ENCODE peak calls at places on chromosomes 4 and X, in ten cellular contexts. Y, H, O, S, B, Z, E, X, C and V are unnamed samples.

GRCh38 chr4:109560687-109561452 is 824 bp downstream of the MCUB start:
- DNase-seq in H (peak), X (peak), Z (peak), Y (no peak), B (peak), E (peak), O (no peak), C (peak), S (peak), V (no peak)

GRCh38 chr4:136922066-136922465 is 610.2 kb downstream of the PCDH18 start:
- DNase-seq in H (no peak), B (no peak), X (no peak), S (no peak), O (no peak), Z (no peak), C (no peak), E (no peak), Y (no peak), V (no peak)

GRCh38 chr4:115850799-115851509 is 737.5 kb upstream of the NDST4 start:
- DNase-seq in O (no peak), Z (no peak), X (no peak), E (no peak), S (peak), C (no peak), B (no peak), Y (no peak), H (no peak), V (no peak)

GRCh38 chr4:38677466-38677865 is 13.5 kb downstream of the KLF3 start:
- DNase-seq in E (no peak), O (no peak), C (no peak), Y (no peak), Z (no peak), X (no peak), B (no peak), S (no peak), H (no peak), V (no peak)

GRCh38 chrX:8413279-8413678 is 51.4 kb upstream of the VCX3B start:
- DNase-seq in Y (no peak), O (no peak), S (no peak), X (no peak), C (no peak), E (no peak), B (no peak), H (no peak), Z (no peak), V (no peak)

GRCh38 chr4:146095091-146095690 is 80.3 kb upstream of the LSM6 start:
- DNase-seq in S (peak), E (no peak), Z (peak), O (peak), Y (no peak), B (peak), H (peak), X (no peak), C (no peak), V (no peak)

GRCh38 chr4:54539500-54540029 is 118.2 kb upstream of the KIT start:
- DNase-seq in E (peak), H (peak), X (peak), S (no peak), Z (peak), Y (no peak), B (peak), O (peak), C (peak), V (no peak)

GRCh38 chr4:138949866-138950265 is 65.7 kb upstream of the NOCT start:
- DNase-seq in O (no peak), X (no peak), B (no peak), S (no peak), Z (no peak), C (no peak), Y (no peak), H (peak), E (no peak), V (no peak)

GRCh38 chr4:151575646-151576045 is 166.7 kb downstream of the FHIP1A start:
- DNase-seq in X (no peak), Z (no peak), O (no peak), Y (no peak), B (no peak), C (no peak), E (no peak), S (no peak), H (no peak), V (no peak)

DNA sequence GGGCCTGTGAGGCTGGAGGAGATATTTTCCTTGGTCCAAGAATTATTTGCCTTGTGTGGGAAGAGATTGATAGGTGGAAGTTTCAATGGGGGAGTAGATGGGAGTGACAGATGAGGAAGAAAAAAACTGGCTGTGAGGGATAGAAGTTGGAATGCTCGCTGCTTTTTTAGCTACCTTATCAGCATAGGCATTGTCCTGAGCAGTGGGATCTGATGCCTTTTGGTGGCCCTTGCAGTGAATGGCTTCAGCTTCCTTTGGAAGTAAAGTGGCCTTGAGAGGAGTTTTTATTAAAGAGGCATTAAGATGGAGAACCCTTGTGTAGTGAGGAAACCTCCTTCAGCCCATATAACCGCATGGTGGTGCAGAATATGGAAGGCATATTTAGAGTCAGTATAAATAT is 16.0 kb downstream of the KLKB1 start:
- DNase-seq in O (no peak), C (no peak), X (no peak), Y (no peak), B (no peak), Z (no peak), H (no peak), E (no peak), S (no peak), V (no peak)
- TF ChIP-seq CTCF in O (no peak), C (no peak), X (no peak), Y (no peak), B (no peak), Z (no peak), H (no peak), E (no peak), S (no peak), V (no peak)

GRCh38 chrX:46574941-46575381 is 1.4 kb downstream of the CHST7 start:
- DNase-seq in Y (no peak), E (no peak), O (peak), H (no peak), C (peak), B (no peak), S (peak), X (no peak), Z (peak), V (no peak)

GRCh38 chrX:46572295-46572936 is 1.1 kb upstream of the CHST7 start:
- DNase-seq in S (peak), B (no peak), Z (no peak), O (no peak), C (no peak), Y (no peak), H (no peak), X (no peak), E (no peak), V (no peak)

GRCh38 chrX:46574337-46574940 is 874 bp downstream of the CHST7 start:
- DNase-seq in H (peak), E (no peak), Y (no peak), O (peak), B (no peak), S (no peak), X (no peak), C (peak), Z (peak), V (peak)

GRCh38 chrX:46573896-46574336 is 351 bp downstream of the CHST7 start:
- DNase-seq in Z (peak), H (peak), X (peak), C (peak), B (peak), Y (no peak), S (peak), E (peak), O (peak), V (peak)

GRCh38 chrX:46573331-46573895 is at the start of gene CHST7:
- DNase-seq in C (peak), E (peak), H (no peak), Z (peak), S (peak), X (peak), Y (no peak), B (peak), O (peak), V (peak)
- TF ChIP-seq CTCF in C (no peak), E (peak), H (peak), Z (peak), S (no peak), X (no peak), Y (no peak), B (peak), O (no peak), V (peak)

GRCh38 chr4:16026155-16026761 is 57.6 kb downstream of the PROM1 start:
- DNase-seq in Z (peak), S (peak), O (no peak), B (peak), Y (no peak), C (no peak), E (no peak), H (no peak), X (no peak), V (no peak)

GRCh38 chr4:16027626-16028025 is 56.2 kb downstream of the PROM1 start:
- DNase-seq in X (no peak), E (no peak), H (no peak), B (peak), C (no peak), Y (no peak), O (no peak), S (no peak), Z (no peak), V (no peak)

GRCh38 chr4:16029329-16029728 is 54.5 kb downstream of the PROM1 start:
- DNase-seq in E (no peak), B (peak), O (no peak), Z (peak), H (no peak), S (no peak), Y (no peak), C (no peak), X (no peak), V (no peak)

GRCh38 chr4:16025268-16025667 is 58.6 kb downstream of the PROM1 start:
- DNase-seq in O (no peak), Y (no peak), X (no peak), C (no peak), S (no peak), H (no peak), B (no peak), Z (no peak), E (no peak), V (no peak)

DNA sequence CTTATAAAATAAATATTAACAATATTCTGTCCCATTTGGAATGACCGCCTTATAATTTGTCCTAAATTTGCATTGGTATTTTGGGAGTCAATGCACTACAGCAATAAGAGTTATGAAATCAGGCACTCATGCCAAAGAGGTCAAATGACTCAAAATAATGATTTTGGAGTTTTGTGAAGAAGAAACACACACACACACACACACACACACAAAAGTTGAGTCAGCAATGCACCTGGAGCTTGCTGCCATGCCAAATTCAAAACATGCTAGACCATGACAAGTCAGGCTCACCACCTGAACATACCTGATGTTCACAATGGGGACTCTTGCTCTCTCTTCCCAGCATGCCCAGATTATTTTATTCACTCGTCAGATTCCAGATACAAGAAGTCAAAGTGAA is 56.7 kb downstream of the PROM1 start:
- DNase-seq in O (no peak), X (no peak), Y (no peak), S (no peak), C (no peak), B (no peak), H (no peak), E (no peak), Z (peak), V (no peak)
- TF ChIP-seq CTCF in O (no peak), X (no peak), Y (no peak), S (no peak), C (no peak), B (no peak), H (no peak), E (no peak), Z (no peak), V (no peak)

GRCh38 chrX:11725631-11726442 is 32.2 kb upstream of the MSL3 start:
- DNase-seq in Z (no peak), S (no peak), B (no peak), E (no peak), O (no peak), C (no peak), H (no peak), X (no peak), Y (no peak), V (no peak)

GRCh38 chrX:11728556-11728955 is 29.5 kb upstream of the MSL3 start:
- DNase-seq in S (no peak), E (no peak), B (no peak), X (no peak), Z (no peak), H (no peak), O (no peak), C (no peak), Y (no peak), V (no peak)

GRCh38 chrX:11722304-11722703 is 35.7 kb upstream of the MSL3 start:
- DNase-seq in B (no peak), O (no peak), Z (no peak), E (no peak), H (no peak), X (no peak), S (no peak), Y (no peak), C (no peak), V (no peak)

DNA sequence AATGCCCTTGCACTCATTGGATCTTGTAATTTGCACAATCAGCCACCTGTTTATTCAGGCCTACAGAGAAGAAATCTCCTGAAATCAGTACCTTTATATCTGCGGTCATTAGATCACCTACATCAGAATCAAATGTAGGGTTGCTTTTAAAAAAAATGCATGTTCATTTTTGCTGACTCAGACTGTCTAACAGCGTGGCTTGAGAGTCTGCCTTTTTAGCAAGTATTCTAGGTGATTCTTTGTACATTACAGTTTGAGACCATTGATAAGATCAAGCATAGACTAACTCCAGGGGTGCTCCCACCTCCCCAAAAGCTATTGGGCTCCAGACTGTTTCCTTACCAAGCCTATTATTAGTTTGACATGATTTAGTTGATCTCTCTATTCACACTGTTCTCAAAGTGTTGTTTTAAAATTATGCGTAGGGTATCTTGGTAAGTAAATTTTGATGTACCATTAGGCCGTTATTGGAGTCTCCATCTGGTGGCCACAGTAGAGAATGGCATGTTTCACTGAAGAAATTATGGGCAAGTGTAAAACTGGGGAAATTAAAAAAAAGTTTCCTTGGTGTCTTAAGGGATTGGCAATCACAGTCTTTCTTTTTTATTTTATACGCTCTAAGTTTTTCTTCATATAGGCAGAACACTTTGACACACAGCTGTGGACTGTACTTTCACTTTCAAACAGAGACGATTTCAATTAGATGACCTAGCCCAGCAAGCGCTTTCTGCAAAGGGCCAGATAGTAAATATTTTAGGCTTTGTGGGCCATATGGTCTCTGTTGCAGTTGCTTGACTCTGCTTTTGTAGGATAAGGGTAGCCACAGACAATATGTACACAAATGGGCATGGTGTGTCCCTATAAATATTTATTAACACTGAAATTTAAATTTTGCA is 33.7 kb upstream of the MSL3 start:
- DNase-seq in H (no peak), X (no peak), E (no peak), Y (no peak), C (no peak), B (peak), S (peak), Z (peak), O (no peak), V (no peak)
- TF ChIP-seq CTCF in H (peak), X (peak), E (peak), Y (peak), C (peak), B (peak), S (peak), Z (peak), O (peak), V (peak)

GRCh38 chrX:27917713-27918500 is 63.3 kb downstream of the DCAF8L1 start:
- DNase-seq in C (no peak), H (no peak), Y (no peak), X (no peak), E (no peak), S (no peak), O (no peak), Z (no peak), B (no peak), V (no peak)

GRCh38 chrX:27924261-27924660 is 57.0 kb downstream of the DCAF8L1 start:
- DNase-seq in C (no peak), E (no peak), O (no peak), Y (no peak), Z (no peak), B (no peak), H (no peak), S (no peak), X (no peak), V (no peak)

GRCh38 chrX:27924718-27925117 is 56.5 kb downstream of the DCAF8L1 start:
- DNase-seq in X (no peak), Y (no peak), Z (no peak), O (no peak), E (no peak), C (no peak), S (no peak), B (no peak), H (no peak), V (no peak)

GRCh38 chrX:27915617-27916016 is 65.6 kb downstream of the DCAF8L1 start:
- DNase-seq in Y (no peak), S (peak), C (no peak), X (no peak), B (no peak), O (no peak), Z (peak), H (no peak), E (no peak), V (no peak)

DNA sequence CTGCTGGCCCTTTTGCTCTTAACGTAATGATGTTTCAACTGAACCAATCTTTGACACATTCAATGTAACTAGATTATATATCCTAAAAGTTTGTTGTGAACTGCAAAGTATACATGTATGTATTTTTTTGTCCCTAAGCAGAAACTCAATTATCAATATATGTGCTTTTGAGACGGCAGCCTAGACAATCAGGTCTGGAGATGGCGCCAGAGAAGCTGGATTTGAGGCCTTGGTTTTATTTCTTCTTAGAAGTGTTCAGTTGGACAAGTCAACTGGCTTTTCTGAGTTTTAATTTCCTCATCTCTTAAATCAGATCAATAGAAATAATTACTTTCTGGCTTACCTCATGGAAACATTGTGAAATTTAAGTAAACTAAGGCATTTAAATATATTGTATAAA is 62.5 kb downstream of the DCAF8L1 start:
- DNase-seq in C (no peak), Z (peak), E (no peak), Y (no peak), O (peak), X (no peak), B (peak), S (no peak), H (no peak), V (no peak)
- TF ChIP-seq CTCF in C (no peak), Z (peak), E (no peak), Y (peak), O (no peak), X (no peak), B (no peak), S (no peak), H (peak), V (peak)